ENCODE peak calls at places on chromosomes 6 and 20, in seven cellular contexts. One of them, this sample, is unnamed.

GRCh38 chr20:9287062-9287461 is 218.2 kb downstream of the PLCB4 start:
- DNase-seq in heart right ventricle: no peak
- DNase-seq in transverse colon: no peak
- DNase-seq in CD8-positive, alpha-beta memory T cell: no peak
- DNase-seq in breast epithelium: no peak
- DNase-seq in IMR-90: no peak
- DNase-seq in GM12878: no peak
- DNase-seq in this sample: no peak

GRCh38 chr6:41452763-41453162 is 93.4 kb upstream of the FOXP4 start:
- DNase-seq in heart right ventricle: no peak
- DNase-seq in transverse colon: no peak
- DNase-seq in CD8-positive, alpha-beta memory T cell: no peak
- DNase-seq in breast epithelium: no peak
- DNase-seq in IMR-90: no peak
- DNase-seq in GM12878: no peak
- DNase-seq in this sample: no peak

GRCh38 chr6:47069156-47069555 is 27.0 kb upstream of the ADGRF1 start:
- DNase-seq in heart right ventricle: no peak
- DNase-seq in transverse colon: no peak
- DNase-seq in CD8-positive, alpha-beta memory T cell: no peak
- DNase-seq in breast epithelium: no peak
- DNase-seq in IMR-90: no peak
- DNase-seq in GM12878: no peak
- DNase-seq in this sample: no peak

GRCh38 chr6:37058084-37058586 is 52.7 kb downstream of the FGD2 start:
- DNase-seq in heart right ventricle: no peak
- DNase-seq in transverse colon: no peak
- DNase-seq in CD8-positive, alpha-beta memory T cell: no peak
- DNase-seq in breast epithelium: no peak
- DNase-seq in IMR-90: peak; percentile 76
- DNase-seq in GM12878: no peak
- DNase-seq in this sample: no peak

GRCh38 chr20:3871549-3872265 is 17.5 kb upstream of the PANK2 start:
- DNase-seq in heart right ventricle: no peak
- DNase-seq in transverse colon: no peak
- DNase-seq in CD8-positive, alpha-beta memory T cell: no peak
- DNase-seq in breast epithelium: no peak
- DNase-seq in IMR-90: no peak
- DNase-seq in GM12878: no peak
- DNase-seq in this sample: no peak

GRCh38 chr6:81753709-81754678 is 1.5 kb upstream of the TENT5A start:
- DNase-seq in heart right ventricle: peak; percentile 87
- DNase-seq in transverse colon: peak; percentile 89
- DNase-seq in CD8-positive, alpha-beta memory T cell: peak; percentile 76
- DNase-seq in breast epithelium: peak; percentile 71
- DNase-seq in IMR-90: peak; percentile 59
- DNase-seq in GM12878: no peak
- DNase-seq in this sample: peak; percentile 84

GRCh38 chr6:32147401-32148132 is 4.2 kb downstream of the PRRT1 start:
- DNase-seq in heart right ventricle: no peak
- DNase-seq in transverse colon: no peak
- DNase-seq in CD8-positive, alpha-beta memory T cell: no peak
- DNase-seq in breast epithelium: no peak
- DNase-seq in IMR-90: no peak
- DNase-seq in GM12878: no peak
- DNase-seq in this sample: no peak

GRCh38 chr6:35769211-35769610 is 7.2 kb upstream of the CLPSL2 start:
- DNase-seq in heart right ventricle: no peak
- DNase-seq in transverse colon: no peak
- DNase-seq in CD8-positive, alpha-beta memory T cell: no peak
- DNase-seq in breast epithelium: no peak
- DNase-seq in IMR-90: no peak
- DNase-seq in GM12878: no peak
- DNase-seq in this sample: no peak

GRCh38 chr20:15496501-15497039 is 1076.7 kb downstream of the KIF16B start:
- DNase-seq in heart right ventricle: no peak
- DNase-seq in transverse colon: no peak
- DNase-seq in CD8-positive, alpha-beta memory T cell: no peak
- DNase-seq in breast epithelium: no peak
- DNase-seq in IMR-90: no peak
- DNase-seq in GM12878: no peak
- DNase-seq in this sample: no peak

GRCh38 chr6:53898026-53898795 is 103.4 kb downstream of the LRRC1 start:
- DNase-seq in heart right ventricle: no peak
- DNase-seq in transverse colon: no peak
- DNase-seq in CD8-positive, alpha-beta memory T cell: no peak
- DNase-seq in breast epithelium: no peak
- DNase-seq in IMR-90: peak; percentile 84
- DNase-seq in GM12878: no peak
- DNase-seq in this sample: no peak

GRCh38 chr20:953742-954141 is 37.6 kb upstream of the ANGPT4 start:
- DNase-seq in heart right ventricle: no peak
- DNase-seq in transverse colon: no peak
- DNase-seq in CD8-positive, alpha-beta memory T cell: no peak
- DNase-seq in breast epithelium: no peak
- DNase-seq in IMR-90: no peak
- DNase-seq in GM12878: no peak
- DNase-seq in this sample: peak; percentile 3

GRCh38 chr6:127737009-127737486 is 160.1 kb downstream of the C6orf58 start:
- DNase-seq in heart right ventricle: no peak
- DNase-seq in transverse colon: peak; percentile 10
- DNase-seq in CD8-positive, alpha-beta memory T cell: peak; percentile 57
- DNase-seq in breast epithelium: peak; percentile 18
- DNase-seq in IMR-90: peak; percentile 73
- DNase-seq in GM12878: peak; percentile 12
- DNase-seq in this sample: peak; percentile 74

GRCh38 chr20:326645-327031 is 1.3 kb downstream of the SOX12 start:
- DNase-seq in heart right ventricle: no peak
- DNase-seq in transverse colon: peak; percentile 31
- DNase-seq in CD8-positive, alpha-beta memory T cell: no peak
- DNase-seq in breast epithelium: peak; percentile 30
- DNase-seq in IMR-90: no peak
- DNase-seq in GM12878: no peak
- DNase-seq in this sample: no peak

GRCh38 chr6:84892666-84893065 is 128.3 kb upstream of the TBX18 start:
- DNase-seq in heart right ventricle: no peak
- DNase-seq in transverse colon: no peak
- DNase-seq in CD8-positive, alpha-beta memory T cell: no peak
- DNase-seq in breast epithelium: no peak
- DNase-seq in IMR-90: no peak
- DNase-seq in GM12878: no peak
- DNase-seq in this sample: no peak

GRCh38 chr6:83384751-83385150 is 46.1 kb downstream of the ME1 start:
- DNase-seq in heart right ventricle: no peak
- DNase-seq in transverse colon: no peak
- DNase-seq in CD8-positive, alpha-beta memory T cell: no peak
- DNase-seq in breast epithelium: no peak
- DNase-seq in IMR-90: no peak
- DNase-seq in GM12878: no peak
- DNase-seq in this sample: no peak

GRCh38 chr6:7505196-7505699 is 36.2 kb upstream of the DSP start:
- DNase-seq in heart right ventricle: no peak
- DNase-seq in transverse colon: peak; percentile 65
- DNase-seq in CD8-positive, alpha-beta memory T cell: no peak
- DNase-seq in breast epithelium: peak; percentile 77
- DNase-seq in IMR-90: peak; percentile 85
- DNase-seq in GM12878: no peak
- DNase-seq in this sample: peak; percentile 87

GRCh38 chr20:46520976-46521579 is 7.7 kb upstream of the ZNF334 start:
- DNase-seq in heart right ventricle: no peak
- DNase-seq in transverse colon: peak; percentile 44
- DNase-seq in CD8-positive, alpha-beta memory T cell: peak; percentile 21
- DNase-seq in breast epithelium: peak; percentile 35
- DNase-seq in IMR-90: peak; percentile 64
- DNase-seq in GM12878: peak; percentile 25
- DNase-seq in this sample: peak; percentile 45

GRCh38 chr6:14673201-14673600 is 555.6 kb downstream of the CD83 start:
- DNase-seq in heart right ventricle: no peak
- DNase-seq in transverse colon: no peak
- DNase-seq in CD8-positive, alpha-beta memory T cell: no peak
- DNase-seq in breast epithelium: no peak
- DNase-seq in IMR-90: peak; percentile 83
- DNase-seq in GM12878: no peak
- DNase-seq in this sample: no peak

GRCh38 chr20:21352703-21353102 is 44.6 kb downstream of the NKX2-4 start:
- DNase-seq in heart right ventricle: no peak
- DNase-seq in transverse colon: no peak
- DNase-seq in CD8-positive, alpha-beta memory T cell: no peak
- DNase-seq in breast epithelium: no peak
- DNase-seq in IMR-90: peak; percentile 78
- DNase-seq in GM12878: no peak
- DNase-seq in this sample: no peak

GRCh38 chr6:137094411-137095008 is 49.7 kb upstream of the IL20RA start:
- DNase-seq in heart right ventricle: no peak
- DNase-seq in transverse colon: peak; percentile 56
- DNase-seq in CD8-positive, alpha-beta memory T cell: peak; percentile 47
- DNase-seq in breast epithelium: no peak
- DNase-seq in IMR-90: peak; percentile 67
- DNase-seq in GM12878: peak; percentile 91
- DNase-seq in this sample: peak; percentile 71

GRCh38 chr6:41680182-41680965 is 42.1 kb downstream of the MDFI start:
- DNase-seq in heart right ventricle: no peak
- DNase-seq in transverse colon: no peak
- DNase-seq in CD8-positive, alpha-beta memory T cell: no peak
- DNase-seq in breast epithelium: no peak
- DNase-seq in IMR-90: no peak
- DNase-seq in GM12878: no peak
- DNase-seq in this sample: no peak

GRCh38 chr6:108714012-108714773 is 134.0 kb upstream of the ARMC2 start:
- DNase-seq in heart right ventricle: no peak
- DNase-seq in transverse colon: no peak
- DNase-seq in CD8-positive, alpha-beta memory T cell: peak; percentile 13
- DNase-seq in breast epithelium: no peak
- DNase-seq in IMR-90: peak; percentile 51
- DNase-seq in GM12878: no peak
- DNase-seq in this sample: no peak

GRCh38 chr20:23445596-23446217 is 6.2 kb downstream of the CSTL1 start:
- DNase-seq in heart right ventricle: no peak
- DNase-seq in transverse colon: no peak
- DNase-seq in CD8-positive, alpha-beta memory T cell: no peak
- DNase-seq in breast epithelium: no peak
- DNase-seq in IMR-90: peak; percentile 83
- DNase-seq in GM12878: no peak
- DNase-seq in this sample: no peak

GRCh38 chr6:12344949-12345693 is 55.0 kb downstream of the EDN1 start:
- DNase-seq in heart right ventricle: no peak
- DNase-seq in transverse colon: no peak
- DNase-seq in CD8-positive, alpha-beta memory T cell: no peak
- DNase-seq in breast epithelium: no peak
- DNase-seq in IMR-90: no peak
- DNase-seq in GM12878: no peak
- DNase-seq in this sample: no peak

GRCh38 chr6:12345694-12346058 is 55.5 kb downstream of the EDN1 start:
- DNase-seq in heart right ventricle: no peak
- DNase-seq in transverse colon: no peak
- DNase-seq in CD8-positive, alpha-beta memory T cell: no peak
- DNase-seq in breast epithelium: no peak
- DNase-seq in IMR-90: no peak
- DNase-seq in GM12878: no peak
- DNase-seq in this sample: no peak

GRCh38 chr6:12343440-12344162 is 53.4 kb downstream of the EDN1 start:
- DNase-seq in heart right ventricle: no peak
- DNase-seq in transverse colon: peak; percentile 63
- DNase-seq in CD8-positive, alpha-beta memory T cell: no peak
- DNase-seq in breast epithelium: no peak
- DNase-seq in IMR-90: peak; percentile 44
- DNase-seq in GM12878: no peak
- DNase-seq in this sample: peak; percentile 98

GRCh38 chr6:12342664-12343063 is 52.5 kb downstream of the EDN1 start:
- DNase-seq in heart right ventricle: no peak
- DNase-seq in transverse colon: no peak
- DNase-seq in CD8-positive, alpha-beta memory T cell: no peak
- DNase-seq in breast epithelium: no peak
- DNase-seq in IMR-90: no peak
- DNase-seq in GM12878: no peak
- DNase-seq in this sample: no peak

GRCh38 chr6:12343122-12343439 is 52.9 kb downstream of the EDN1 start:
- DNase-seq in heart right ventricle: no peak
- DNase-seq in transverse colon: no peak
- DNase-seq in CD8-positive, alpha-beta memory T cell: no peak
- DNase-seq in breast epithelium: no peak
- DNase-seq in IMR-90: no peak
- DNase-seq in GM12878: no peak
- DNase-seq in this sample: no peak
- H3K27ac ChIP-seq in heart right ventricle: no peak overlapping the region
- H3K27ac ChIP-seq in transverse colon: peak overlapping the region; percentile 58
- H3K27ac ChIP-seq in CD8-positive, alpha-beta memory T cell: no peak overlapping the region
- H3K27ac ChIP-seq in breast epithelium: no peak overlapping the region
- H3K27ac ChIP-seq in IMR-90: no peak overlapping the region
- H3K27ac ChIP-seq in GM12878: no peak overlapping the region
- H3K27ac ChIP-seq in this sample: peak overlapping the region; percentile 27

GRCh38 chr20:17571967-17572638 is 2.2 kb downstream of the DSTN start:
- DNase-seq in heart right ventricle: no peak
- DNase-seq in transverse colon: no peak
- DNase-seq in CD8-positive, alpha-beta memory T cell: no peak
- DNase-seq in breast epithelium: no peak
- DNase-seq in IMR-90: no peak
- DNase-seq in GM12878: no peak
- DNase-seq in this sample: peak; percentile 31
- H3K4me3 ChIP-seq in heart right ventricle: peak overlapping the region; percentile 92
- H3K4me3 ChIP-seq in transverse colon: peak overlapping the region; percentile 85
- H3K4me3 ChIP-seq in CD8-positive, alpha-beta memory T cell: no peak overlapping the region
- H3K4me3 ChIP-seq in breast epithelium: peak overlapping the region; percentile 95
- H3K4me3 ChIP-seq in IMR-90: peak overlapping the region; percentile 22
- H3K4me3 ChIP-seq in GM12878: peak overlapping the region; percentile 2
- H3K4me3 ChIP-seq in this sample: no peak overlapping the region

GRCh38 chr6:96433950-96434349 is 87.7 kb upstream of the UFL1 start:
- DNase-seq in heart right ventricle: no peak
- DNase-seq in transverse colon: no peak
- DNase-seq in CD8-positive, alpha-beta memory T cell: no peak
- DNase-seq in breast epithelium: no peak
- DNase-seq in IMR-90: no peak
- DNase-seq in GM12878: no peak
- DNase-seq in this sample: no peak
- H3K9me3 ChIP-seq in heart right ventricle: no peaks in the 10 kb centered on the region
- H3K9me3 ChIP-seq in transverse colon: no peaks in the 10 kb centered on the region
- H3K9me3 ChIP-seq in CD8-positive, alpha-beta memory T cell: no peaks in the 10 kb centered on the region
- H3K9me3 ChIP-seq in breast epithelium: peaks cover 10% of the 10 kb centered on the region
- H3K9me3 ChIP-seq in IMR-90: peaks cover 27% of the 10 kb centered on the region
- H3K9me3 ChIP-seq in GM12878: no peaks in the 10 kb centered on the region
- H3K9me3 ChIP-seq in this sample: no peaks in the 10 kb centered on the region

GRCh38 chr20:11716945-11717248 is 200.8 kb upstream of the BTBD3 start:
- DNase-seq in heart right ventricle: no peak
- DNase-seq in transverse colon: no peak
- DNase-seq in CD8-positive, alpha-beta memory T cell: no peak
- DNase-seq in breast epithelium: no peak
- DNase-seq in IMR-90: no peak
- DNase-seq in GM12878: no peak
- DNase-seq in this sample: no peak
- H3K27ac ChIP-seq in heart right ventricle: no peak overlapping the region
- H3K27ac ChIP-seq in transverse colon: no peak overlapping the region
- H3K27ac ChIP-seq in CD8-positive, alpha-beta memory T cell: no peak overlapping the region
- H3K27ac ChIP-seq in breast epithelium: no peak overlapping the region
- H3K27ac ChIP-seq in IMR-90: peak overlapping the region; percentile 67
- H3K27ac ChIP-seq in GM12878: no peak overlapping the region
- H3K27ac ChIP-seq in this sample: no peak overlapping the region

GRCh38 chr6:132513821-132514545 is 1.1 kb upstream of the STX7 start:
- DNase-seq in heart right ventricle: no peak
- DNase-seq in transverse colon: no peak
- DNase-seq in CD8-positive, alpha-beta memory T cell: no peak
- DNase-seq in breast epithelium: no peak
- DNase-seq in IMR-90: no peak
- DNase-seq in GM12878: no peak
- DNase-seq in this sample: peak; percentile 61
- H3K4me3 ChIP-seq in heart right ventricle: peak overlapping the region; percentile 87
- H3K4me3 ChIP-seq in transverse colon: peak overlapping the region; percentile 97
- H3K4me3 ChIP-seq in CD8-positive, alpha-beta memory T cell: no peak overlapping the region
- H3K4me3 ChIP-seq in breast epithelium: peak overlapping the region; percentile 97
- H3K4me3 ChIP-seq in IMR-90: no peak overlapping the region
- H3K4me3 ChIP-seq in GM12878: no peak overlapping the region
- H3K4me3 ChIP-seq in this sample: no peak overlapping the region

This sample was measured in small intestine.